ENCODE peak calls at places on chromosome 6, in four cellular contexts. One of them, this sample, is unnamed.

GRCh38 chr6:80094017-80094416 is 12.5 kb upstream of the BCKDHB start:
- DNase-seq in IMR-90: peak
- DNase-seq in H9: no peak
- DNase-seq in mesendoderm: peak
- DNase-seq in this sample: peak

GRCh38 chr6:169998457-169998856 is 247.0 kb downstream of the ERMARD start:
- DNase-seq in H9: peak
- DNase-seq in mesendoderm: no peak
- DNase-seq in IMR-90: no peak
- DNase-seq in this sample: no peak

GRCh38 chr6:117078624-117079023 is 186.7 kb upstream of the VGLL2 start:
- DNase-seq in IMR-90: no peak
- DNase-seq in mesendoderm: no peak
- DNase-seq in H9: no peak
- DNase-seq in this sample: no peak

GRCh38 chr6:25017932-25018581 is 82.3 kb upstream of the RIPOR2 start:
- DNase-seq in IMR-90: peak
- DNase-seq in H9: peak
- DNase-seq in mesendoderm: peak
- DNase-seq in this sample: peak

GRCh38 chr6:121520337-121521163 is 85.1 kb downstream of the GJA1 start:
- DNase-seq in mesendoderm: peak
- DNase-seq in IMR-90: peak
- DNase-seq in H9: no peak
- DNase-seq in this sample: peak

GRCh38 chr6:13383280-13384163 is 55.2 kb upstream of the TBC1D7 start:
- DNase-seq in H9: no peak
- DNase-seq in mesendoderm: no peak
- DNase-seq in IMR-90: peak
- DNase-seq in this sample: peak

GRCh38 chr6:20126102-20126752 is 86.0 kb downstream of the MBOAT1 start:
- DNase-seq in mesendoderm: no peak
- DNase-seq in H9: no peak
- DNase-seq in IMR-90: no peak
- DNase-seq in this sample: no peak

GRCh38 chr6:39925191-39925930 is 8.9 kb downstream of the MOCS1 start:
- DNase-seq in mesendoderm: no peak
- DNase-seq in IMR-90: no peak
- DNase-seq in H9: no peak
- DNase-seq in this sample: no peak

GRCh38 chr6:102813489-102814275 is 1420.2 kb downstream of the GRIK2 start:
- DNase-seq in IMR-90: no peak
- DNase-seq in mesendoderm: peak
- DNase-seq in H9: no peak
- DNase-seq in this sample: no peak

GRCh38 chr6:168713839-168714238 is 272.9 kb downstream of the SMOC2 start:
- DNase-seq in IMR-90: no peak
- DNase-seq in mesendoderm: peak
- DNase-seq in H9: no peak
- DNase-seq in this sample: no peak

GRCh38 chr6:153088796-153089195 is 42.3 kb downstream of the RGS17 start:
- DNase-seq in mesendoderm: no peak
- DNase-seq in H9: no peak
- DNase-seq in IMR-90: peak
- DNase-seq in this sample: no peak

GRCh38 chr6:132797975-132798819 is at the start of gene SLC18B1:
- DNase-seq in mesendoderm: peak
- DNase-seq in IMR-90: peak
- DNase-seq in H9: peak
- DNase-seq in this sample: peak

GRCh38 chr6:47520282-47520681 is 42.7 kb downstream of the CD2AP start:
- DNase-seq in IMR-90: no peak
- DNase-seq in mesendoderm: peak
- DNase-seq in H9: no peak
- DNase-seq in this sample: no peak

GRCh38 chr6:111938710-111939109 is 65.5 kb upstream of the FYN start:
- DNase-seq in mesendoderm: no peak
- DNase-seq in H9: no peak
- DNase-seq in IMR-90: peak
- DNase-seq in this sample: peak

GRCh38 chr6:134077301-134077700 is 24.9 kb upstream of the SLC2A12 start:
- DNase-seq in mesendoderm: no peak
- DNase-seq in IMR-90: peak
- DNase-seq in H9: no peak
- DNase-seq in this sample: peak

GRCh38 chr6:153564803-153565202 is 433.7 kb upstream of the RGS17 start:
- DNase-seq in H9: no peak
- DNase-seq in IMR-90: no peak
- DNase-seq in mesendoderm: peak
- DNase-seq in this sample: peak

GRCh38 chr6:144344651-144345050 is 59.5 kb downstream of the UTRN start:
- DNase-seq in IMR-90: no peak
- DNase-seq in H9: no peak
- DNase-seq in mesendoderm: no peak
- DNase-seq in this sample: no peak

GRCh38 chr6:124999105-124999764 is 37.0 kb downstream of the RNF217 start:
- DNase-seq in IMR-90: no peak
- DNase-seq in mesendoderm: no peak
- DNase-seq in H9: no peak
- DNase-seq in this sample: no peak

GRCh38 chr6:35178932-35179832 is 34.6 kb upstream of the SCUBE3 start:
- DNase-seq in H9: no peak
- DNase-seq in IMR-90: no peak
- DNase-seq in mesendoderm: peak
- DNase-seq in this sample: no peak
- H3K18ac ChIP-seq in H9: no peak
- H3K18ac ChIP-seq in IMR-90: peak
- H3K18ac ChIP-seq in mesendoderm: no peak
- H3K18ac ChIP-seq in this sample: peak

GRCh38 chr6:15691250-15691869 is 28.5 kb upstream of the DTNBP1 start:
- DNase-seq in mesendoderm: peak
- DNase-seq in H9: peak
- DNase-seq in IMR-90: peak
- DNase-seq in this sample: peak
- H3K27ac ChIP-seq in mesendoderm: no peak
- H3K27ac ChIP-seq in H9: no peak
- H3K27ac ChIP-seq in IMR-90: no peak
- H3K27ac ChIP-seq in this sample: no peak

GRCh38 chr6:44226368-44227137 is 3.2 kb downstream of the SLC29A1 start:
- DNase-seq in H9: no peak
- DNase-seq in IMR-90: no peak
- DNase-seq in mesendoderm: no peak
- DNase-seq in this sample: no peak
- H2BK15ac ChIP-seq in H9: no peak
- H2BK15ac ChIP-seq in IMR-90: no peak
- H2BK15ac ChIP-seq in mesendoderm: no peak
- H2BK15ac ChIP-seq in this sample: no peak

GRCh38 chr6:72742274-72742673 is 120.4 kb downstream of the KCNQ5 start:
- DNase-seq in IMR-90: no peak
- DNase-seq in mesendoderm: no peak
- DNase-seq in H9: no peak
- DNase-seq in this sample: no peak
- H3K18ac ChIP-seq in IMR-90: no peak
- H3K18ac ChIP-seq in mesendoderm: no peak
- H3K18ac ChIP-seq in H9: no peak
- H3K18ac ChIP-seq in this sample: no peak